ENCODE peak calls at places on chromosome 5, in nine cellular contexts. Z is NCI-H774; E is stimulated activated CD8-positive, alpha-beta memory T cell treated with anti-CD3 and anti-CD28 coated beads, Interleukin-4, amount 100 ng/mL, for 4 hours; P is NCI-H69; L is HTR-8/SVneo; I is germinal center; D is WTC11; W is activated T-helper 1 cell treated with anti-CD3 and anti-CD28 coated beads, Interleukin-2, amount 50 U/mL, for 16 hours; C is K562. A is an unnamed sample.

GRCh38 chr5:96381526-96381925 is 51.5 kb downstream of the PCSK1 start:
- DNase-seq in Z (peak), E (no peak), P (peak), L (no peak), I (no peak), D (no peak), W (no peak), C (no peak), A (no peak)

GRCh38 chr5:39171647-39172046 is 47.7 kb downstream of the FYB1 start:
- DNase-seq in Z (no peak), E (no peak), P (no peak), L (no peak), I (no peak), D (no peak), W (no peak), C (no peak), A (no peak)

GRCh38 chr5:37710965-37711364 is 128.9 kb downstream of the GDNF start:
- DNase-seq in Z (no peak), E (no peak), P (no peak), L (no peak), I (no peak), D (no peak), W (no peak), C (no peak), A (no peak)

GRCh38 chr5:157709346-157709745 is 21.9 kb upstream of the THG1L start:
- DNase-seq in Z (no peak), E (no peak), P (no peak), L (no peak), I (no peak), D (no peak), W (no peak), C (no peak), A (no peak)

GRCh38 chr5:150548123-150548522 is 40.2 kb downstream of the NDST1 start:
- DNase-seq in Z (no peak), E (no peak), P (no peak), L (no peak), I (no peak), D (no peak), W (no peak), C (no peak), A (no peak)

GRCh38 chr5:141597814-141598213 is 21.0 kb downstream of the DIAPH1 start:
- DNase-seq in Z (no peak), E (no peak), P (no peak), L (no peak), I (no peak), D (no peak), W (no peak), C (no peak), A (no peak)

GRCh38 chr5:1322955-1323802 is 21.7 kb downstream of the CLPTM1L start:
- DNase-seq in Z (no peak), E (no peak), P (no peak), L (no peak), I (no peak), D (no peak), W (no peak), C (no peak), A (no peak)

GRCh38 chr5:146219243-146219642 is 15.8 kb downstream of the RBM27 start:
- DNase-seq in Z (no peak), E (no peak), P (no peak), L (no peak), I (no peak), D (no peak), W (no peak), C (no peak), A (no peak)

GRCh38 chr5:31161772-31162171 is 31.7 kb upstream of the CDH6 start:
- DNase-seq in Z (no peak), E (no peak), P (peak), L (peak), I (no peak), D (no peak), W (no peak), C (no peak), A (peak)

GRCh38 chr5:57438162-57438561 is 44.4 kb downstream of the ACTBL2 start:
- DNase-seq in Z (no peak), E (no peak), P (no peak), L (no peak), I (no peak), D (no peak), W (no peak), C (no peak), A (no peak)

GRCh38 chr5:135215617-135215995 is 181.6 kb upstream of the PITX1 start:
- DNase-seq in Z (no peak), E (no peak), P (no peak), L (no peak), I (no peak), D (no peak), W (no peak), C (no peak), A (no peak)

GRCh38 chr5:127409236-127409921 is 108.1 kb upstream of the PRRC1 start:
- DNase-seq in Z (no peak), E (no peak), P (no peak), L (no peak), I (no peak), D (no peak), W (no peak), C (no peak), A (no peak)

GRCh38 chr5:6274846-6275543 is 103.4 kb downstream of the MED10 start:
- DNase-seq in Z (no peak), E (no peak), P (no peak), L (no peak), I (no peak), D (no peak), W (no peak), C (no peak), A (no peak)

GRCh38 chr5:12214631-12215030 is 310.4 kb upstream of the CTNND2 start:
- DNase-seq in Z (no peak), E (no peak), P (no peak), L (no peak), I (no peak), D (no peak), W (no peak), C (no peak), A (no peak)

GRCh38 chr5:124103671-124104070 is 591.7 kb downstream of the CSNK1G3 start:
- DNase-seq in Z (no peak), E (no peak), P (peak), L (no peak), I (no peak), D (no peak), W (no peak), C (no peak), A (no peak)

GRCh38 chr5:160312139-160312959 is at the start of gene CCNJL:
- DNase-seq in Z (peak), E (no peak), P (peak), L (peak), I (peak), D (peak), W (no peak), C (peak), A (no peak)

GRCh38 chr5:139797856-139798510 is 2.4 kb downstream of the PSD2 start:
- DNase-seq in Z (no peak), E (no peak), P (no peak), L (no peak), I (no peak), D (no peak), W (no peak), C (no peak), A (no peak)

GRCh38 chr5:176916337-176916736 is 17.2 kb upstream of the HK3 start:
- DNase-seq in Z (no peak), E (no peak), P (peak), L (no peak), I (no peak), D (no peak), W (no peak), C (no peak), A (no peak)

A was measured in smooth muscle cell of the brain vasculature.